ENCODE peak calls at places on chromosomes 13 and 19, in nine cellular contexts. One of them, this sample, is unnamed.

GRCh38 chr13:113273856-113274590 is 23.0 kb upstream of the LAMP1 start:
- DNase-seq in mammary epithelial cell: peak
- DNase-seq in CD8-positive, alpha-beta T cell: no peak
- DNase-seq in breast epithelium: no peak
- DNase-seq in heart right ventricle: no peak
- DNase-seq in sigmoid colon: peak
- DNase-seq in esophagus squamous epithelium: no peak
- DNase-seq in tibial artery: peak
- DNase-seq in thoracic aorta: no peak
- DNase-seq in this sample: no peak

GRCh38 chr13:49620170-49620621 is 8.1 kb upstream of the ARL11 start:
- DNase-seq in mammary epithelial cell: no peak
- DNase-seq in tibial artery: no peak
- DNase-seq in esophagus squamous epithelium: no peak
- DNase-seq in CD8-positive, alpha-beta T cell: no peak
- DNase-seq in heart right ventricle: peak
- DNase-seq in breast epithelium: no peak
- DNase-seq in thoracic aorta: no peak
- DNase-seq in sigmoid colon: no peak
- DNase-seq in this sample: no peak

GRCh38 chr19:15263361-15263985 is 31.2 kb upstream of the EPHX3 start:
- DNase-seq in esophagus squamous epithelium: no peak
- DNase-seq in mammary epithelial cell: peak
- DNase-seq in heart right ventricle: no peak
- DNase-seq in CD8-positive, alpha-beta T cell: no peak
- DNase-seq in thoracic aorta: no peak
- DNase-seq in tibial artery: no peak
- DNase-seq in breast epithelium: no peak
- DNase-seq in sigmoid colon: no peak
- DNase-seq in this sample: no peak

GRCh38 chr19:18339703-18340102 is 695 bp upstream of the PGPEP1 start:
- DNase-seq in mammary epithelial cell: no peak
- DNase-seq in sigmoid colon: no peak
- DNase-seq in heart right ventricle: no peak
- DNase-seq in esophagus squamous epithelium: no peak
- DNase-seq in thoracic aorta: no peak
- DNase-seq in CD8-positive, alpha-beta T cell: no peak
- DNase-seq in breast epithelium: no peak
- DNase-seq in tibial artery: no peak
- DNase-seq in this sample: no peak

GRCh38 chr13:92775631-92776030 is 451.0 kb upstream of the GPC6 start:
- DNase-seq in esophagus squamous epithelium: no peak
- DNase-seq in heart right ventricle: no peak
- DNase-seq in mammary epithelial cell: no peak
- DNase-seq in CD8-positive, alpha-beta T cell: no peak
- DNase-seq in thoracic aorta: no peak
- DNase-seq in tibial artery: no peak
- DNase-seq in breast epithelium: no peak
- DNase-seq in sigmoid colon: no peak
- DNase-seq in this sample: no peak

GRCh38 chr19:9107375-9107774 is at the start of gene OR7G2:
- DNase-seq in sigmoid colon: no peak
- DNase-seq in mammary epithelial cell: no peak
- DNase-seq in tibial artery: no peak
- DNase-seq in breast epithelium: no peak
- DNase-seq in esophagus squamous epithelium: no peak
- DNase-seq in CD8-positive, alpha-beta T cell: no peak
- DNase-seq in thoracic aorta: no peak
- DNase-seq in heart right ventricle: no peak
- DNase-seq in this sample: no peak

GRCh38 chr19:50568321-50569022 is at the start of gene LRRC4B:
- DNase-seq in thoracic aorta: no peak
- DNase-seq in CD8-positive, alpha-beta T cell: no peak
- DNase-seq in tibial artery: no peak
- DNase-seq in esophagus squamous epithelium: no peak
- DNase-seq in breast epithelium: no peak
- DNase-seq in sigmoid colon: no peak
- DNase-seq in heart right ventricle: no peak
- DNase-seq in mammary epithelial cell: no peak
- DNase-seq in this sample: no peak

GRCh38 chr13:60591348-60591747 is 194.3 kb downstream of the TDRD3 start:
- DNase-seq in heart right ventricle: no peak
- DNase-seq in thoracic aorta: no peak
- DNase-seq in tibial artery: no peak
- DNase-seq in breast epithelium: no peak
- DNase-seq in sigmoid colon: no peak
- DNase-seq in esophagus squamous epithelium: no peak
- DNase-seq in mammary epithelial cell: peak
- DNase-seq in CD8-positive, alpha-beta T cell: no peak
- DNase-seq in this sample: no peak

GRCh38 chr13:111614009-111614408 is 293.6 kb downstream of the TEX29 start:
- DNase-seq in heart right ventricle: no peak
- DNase-seq in mammary epithelial cell: no peak
- DNase-seq in thoracic aorta: no peak
- DNase-seq in esophagus squamous epithelium: no peak
- DNase-seq in tibial artery: no peak
- DNase-seq in CD8-positive, alpha-beta T cell: no peak
- DNase-seq in sigmoid colon: no peak
- DNase-seq in breast epithelium: no peak
- DNase-seq in this sample: no peak

GRCh38 chr19:41991025-41991424 is 3.0 kb downstream of the ATP1A3 start:
- DNase-seq in breast epithelium: no peak
- DNase-seq in sigmoid colon: no peak
- DNase-seq in tibial artery: no peak
- DNase-seq in heart right ventricle: peak
- DNase-seq in thoracic aorta: no peak
- DNase-seq in mammary epithelial cell: no peak
- DNase-seq in CD8-positive, alpha-beta T cell: no peak
- DNase-seq in esophagus squamous epithelium: no peak
- DNase-seq in this sample: no peak

GRCh38 chr13:112174476-112175110 is 107.6 kb downstream of the SOX1 start:
- DNase-seq in thoracic aorta: no peak
- DNase-seq in CD8-positive, alpha-beta T cell: no peak
- DNase-seq in heart right ventricle: no peak
- DNase-seq in mammary epithelial cell: no peak
- DNase-seq in esophagus squamous epithelium: no peak
- DNase-seq in tibial artery: no peak
- DNase-seq in sigmoid colon: no peak
- DNase-seq in breast epithelium: no peak
- DNase-seq in this sample: no peak

GRCh38 chr19:23799321-23799720 is 40.6 kb upstream of the ZNF681 start:
- DNase-seq in esophagus squamous epithelium: no peak
- DNase-seq in breast epithelium: no peak
- DNase-seq in heart right ventricle: no peak
- DNase-seq in thoracic aorta: no peak
- DNase-seq in CD8-positive, alpha-beta T cell: peak
- DNase-seq in mammary epithelial cell: no peak
- DNase-seq in sigmoid colon: no peak
- DNase-seq in tibial artery: no peak
- DNase-seq in this sample: no peak

GRCh38 chr13:111940892-111941291 is 126.1 kb upstream of the SOX1 start:
- DNase-seq in CD8-positive, alpha-beta T cell: no peak
- DNase-seq in tibial artery: no peak
- DNase-seq in sigmoid colon: no peak
- DNase-seq in esophagus squamous epithelium: no peak
- DNase-seq in thoracic aorta: no peak
- DNase-seq in heart right ventricle: no peak
- DNase-seq in breast epithelium: no peak
- DNase-seq in mammary epithelial cell: no peak
- DNase-seq in this sample: no peak

GRCh38 chr13:32211788-32212187 is 103.4 kb downstream of the ZAR1L start:
- DNase-seq in breast epithelium: no peak
- DNase-seq in sigmoid colon: peak
- DNase-seq in thoracic aorta: no peak
- DNase-seq in mammary epithelial cell: no peak
- DNase-seq in CD8-positive, alpha-beta T cell: no peak
- DNase-seq in esophagus squamous epithelium: no peak
- DNase-seq in tibial artery: no peak
- DNase-seq in heart right ventricle: no peak
- DNase-seq in this sample: no peak

DNA sequence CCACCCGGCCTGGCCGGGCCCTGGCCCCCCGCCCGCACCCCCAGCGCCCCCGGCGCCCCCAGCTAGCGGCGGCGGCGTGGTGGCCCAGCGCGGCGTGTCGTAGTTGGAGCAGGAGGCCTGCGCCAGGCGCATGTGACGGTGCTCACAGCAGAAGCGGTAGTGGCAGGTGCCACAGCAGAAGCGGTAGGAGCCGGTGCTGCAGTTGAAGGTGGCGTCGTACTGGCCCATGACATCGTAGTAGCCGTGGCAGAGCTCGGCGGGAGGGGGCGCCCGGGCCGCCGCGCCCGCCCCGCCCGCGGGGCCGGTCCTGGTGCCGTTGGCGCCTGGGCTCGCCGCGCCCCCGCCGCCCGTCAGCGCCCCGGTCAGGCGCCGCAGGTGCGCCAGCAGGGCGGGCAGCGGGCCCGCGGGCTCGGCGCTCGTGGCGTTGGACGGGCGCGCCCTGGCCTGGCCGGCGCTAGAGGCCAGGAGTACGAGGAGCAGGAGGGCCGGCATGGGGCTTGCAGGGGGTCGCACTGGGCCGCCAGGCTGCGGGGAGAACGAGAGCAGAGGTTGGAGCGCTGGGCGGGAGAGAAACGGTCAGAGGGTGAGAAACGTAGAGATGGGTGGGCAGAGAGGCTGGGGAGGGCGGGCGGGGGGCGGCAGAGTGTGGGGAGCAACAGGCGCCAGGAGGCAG is 592 bp downstream of the SHISA7 start:
- DNase-seq in tibial artery: no peak
- DNase-seq in thoracic aorta: no peak
- DNase-seq in mammary epithelial cell: no peak
- DNase-seq in CD8-positive, alpha-beta T cell: no peak
- DNase-seq in esophagus squamous epithelium: no peak
- DNase-seq in heart right ventricle: no peak
- DNase-seq in sigmoid colon: no peak
- DNase-seq in breast epithelium: no peak
- DNase-seq in this sample: no peak
- H3K27ac ChIP-seq in tibial artery: no peak
- H3K27ac ChIP-seq in thoracic aorta: no peak
- H3K27ac ChIP-seq in mammary epithelial cell: no peak
- H3K27ac ChIP-seq in CD8-positive, alpha-beta T cell: no peak
- H3K27ac ChIP-seq in esophagus squamous epithelium: no peak
- H3K27ac ChIP-seq in heart right ventricle: no peak
- H3K27ac ChIP-seq in sigmoid colon: no peak
- H3K27ac ChIP-seq in breast epithelium: no peak
- H3K27ac ChIP-seq in this sample: no peak

GRCh38 chr13:83975668-83976165 is 93.4 kb upstream of the SLITRK1 start:
- DNase-seq in CD8-positive, alpha-beta T cell: no peak
- DNase-seq in thoracic aorta: no peak
- DNase-seq in esophagus squamous epithelium: no peak
- DNase-seq in breast epithelium: no peak
- DNase-seq in sigmoid colon: no peak
- DNase-seq in tibial artery: no peak
- DNase-seq in mammary epithelial cell: no peak
- DNase-seq in heart right ventricle: no peak
- DNase-seq in this sample: no peak
- H3K27ac ChIP-seq in CD8-positive, alpha-beta T cell: no peak
- H3K27ac ChIP-seq in thoracic aorta: no peak
- H3K27ac ChIP-seq in esophagus squamous epithelium: no peak
- H3K27ac ChIP-seq in breast epithelium: no peak
- H3K27ac ChIP-seq in sigmoid colon: no peak
- H3K27ac ChIP-seq in tibial artery: no peak
- H3K27ac ChIP-seq in mammary epithelial cell: no peak
- H3K27ac ChIP-seq in heart right ventricle: no peak
- H3K27ac ChIP-seq in this sample: no peak

DNA sequence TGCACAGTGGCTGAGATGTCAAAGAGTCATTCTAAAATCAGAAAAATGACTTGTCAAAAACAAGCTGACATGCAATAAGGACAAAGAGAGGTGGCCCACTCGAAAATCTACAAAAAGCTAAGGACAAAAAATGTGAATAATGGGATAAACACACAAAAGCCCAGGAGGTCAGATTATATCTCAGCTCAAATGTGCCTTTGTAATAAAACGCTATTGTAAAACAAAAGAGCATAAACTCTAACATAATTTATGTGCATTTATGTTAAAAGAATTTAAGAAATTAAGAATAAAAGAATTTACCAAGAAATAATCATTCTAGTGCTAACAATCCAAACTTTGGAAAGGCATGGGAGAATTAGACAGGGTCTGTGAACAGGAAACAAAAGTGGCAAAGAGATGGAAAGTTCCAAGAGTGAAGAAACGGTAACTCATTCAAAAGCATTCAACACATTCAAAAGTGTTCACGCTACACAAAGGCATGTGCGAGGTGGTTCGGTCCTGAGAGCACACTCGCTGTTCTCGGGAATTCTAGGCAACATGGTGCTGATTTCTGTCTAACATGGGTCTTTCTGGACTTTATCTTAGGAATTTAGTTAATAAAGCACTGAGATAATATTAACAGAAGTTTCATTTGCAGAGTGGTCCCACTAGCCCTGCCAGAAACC is 197.7 kb downstream of the KATNAL1 start:
- DNase-seq in thoracic aorta: no peak
- DNase-seq in CD8-positive, alpha-beta T cell: no peak
- DNase-seq in breast epithelium: no peak
- DNase-seq in sigmoid colon: no peak
- DNase-seq in tibial artery: no peak
- DNase-seq in heart right ventricle: no peak
- DNase-seq in mammary epithelial cell: no peak
- DNase-seq in esophagus squamous epithelium: no peak
- DNase-seq in this sample: no peak
- H3K27ac ChIP-seq in thoracic aorta: no peak
- H3K27ac ChIP-seq in CD8-positive, alpha-beta T cell: no peak
- H3K27ac ChIP-seq in breast epithelium: no peak
- H3K27ac ChIP-seq in sigmoid colon: no peak
- H3K27ac ChIP-seq in tibial artery: no peak
- H3K27ac ChIP-seq in heart right ventricle: no peak
- H3K27ac ChIP-seq in mammary epithelial cell: peak
- H3K27ac ChIP-seq in esophagus squamous epithelium: no peak
- H3K27ac ChIP-seq in this sample: peak

DNA sequence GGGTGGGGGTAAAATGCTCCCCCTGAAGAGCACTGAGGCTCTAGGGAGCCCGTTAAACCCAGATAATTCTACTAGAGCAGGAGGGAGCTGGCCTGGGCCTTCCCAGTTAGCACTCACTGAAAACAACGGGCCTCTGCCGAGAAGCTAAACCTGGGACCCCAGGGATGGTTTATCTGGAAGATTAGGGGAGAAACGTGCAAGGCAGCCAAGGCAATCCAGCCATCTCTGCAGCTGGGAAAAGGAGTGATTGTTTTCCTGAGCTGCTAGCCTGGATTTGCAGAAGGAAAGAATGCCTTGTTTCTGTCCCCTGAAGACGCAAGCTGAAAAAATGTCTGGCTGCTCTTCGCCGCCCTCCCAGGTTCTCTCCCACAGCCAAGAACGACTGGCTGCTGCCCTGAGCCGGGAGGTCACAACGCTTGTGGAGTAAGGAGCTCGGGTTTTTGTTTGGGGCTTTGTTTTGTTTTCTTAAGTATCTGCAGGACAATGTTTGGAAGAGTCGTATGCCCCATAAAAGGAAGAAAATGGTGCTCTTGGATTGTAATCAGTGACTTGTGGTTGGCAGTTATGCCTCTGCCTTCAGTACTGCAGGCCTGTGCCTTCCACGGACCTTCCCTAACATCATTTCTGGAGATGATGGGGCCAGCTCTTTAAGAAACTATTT is 31.5 kb downstream of the COL4A2 start:
- DNase-seq in tibial artery: peak
- DNase-seq in CD8-positive, alpha-beta T cell: no peak
- DNase-seq in esophagus squamous epithelium: no peak
- DNase-seq in sigmoid colon: peak
- DNase-seq in mammary epithelial cell: no peak
- DNase-seq in heart right ventricle: peak
- DNase-seq in breast epithelium: no peak
- DNase-seq in thoracic aorta: no peak
- DNase-seq in this sample: no peak
- H3K27ac ChIP-seq in tibial artery: peak
- H3K27ac ChIP-seq in CD8-positive, alpha-beta T cell: no peak
- H3K27ac ChIP-seq in esophagus squamous epithelium: peak
- H3K27ac ChIP-seq in sigmoid colon: peak
- H3K27ac ChIP-seq in mammary epithelial cell: no peak
- H3K27ac ChIP-seq in heart right ventricle: peak
- H3K27ac ChIP-seq in breast epithelium: peak
- H3K27ac ChIP-seq in thoracic aorta: peak
- H3K27ac ChIP-seq in this sample: no peak

GRCh38 chr13:25175431-25175830 is 3.3 kb upstream of the AMER2 start:
- DNase-seq in thoracic aorta: no peak
- DNase-seq in tibial artery: no peak
- DNase-seq in breast epithelium: no peak
- DNase-seq in CD8-positive, alpha-beta T cell: no peak
- DNase-seq in esophagus squamous epithelium: no peak
- DNase-seq in mammary epithelial cell: no peak
- DNase-seq in heart right ventricle: no peak
- DNase-seq in sigmoid colon: no peak
- DNase-seq in this sample: no peak
- H3K27ac ChIP-seq in thoracic aorta: no peak
- H3K27ac ChIP-seq in tibial artery: no peak
- H3K27ac ChIP-seq in breast epithelium: no peak
- H3K27ac ChIP-seq in CD8-positive, alpha-beta T cell: no peak
- H3K27ac ChIP-seq in esophagus squamous epithelium: no peak
- H3K27ac ChIP-seq in mammary epithelial cell: no peak
- H3K27ac ChIP-seq in heart right ventricle: no peak
- H3K27ac ChIP-seq in sigmoid colon: no peak
- H3K27ac ChIP-seq in this sample: no peak